ENCODE peak calls at places on chromosomes 3 and 15, in six cellular contexts. One of them, this sample, is unnamed. For H3K36me3, the result is how much of the 10 kb centered on the place peaks cover.

GRCh38 chr3:6526321-6526720 is 334.6 kb upstream of the GRM7 start:
- DNase-seq in sigmoid colon: no peak
- DNase-seq in tibial artery: no peak
- DNase-seq in breast epithelium: no peak
- DNase-seq in GM23338: no peak
- DNase-seq in heart left ventricle: no peak
- DNase-seq in this sample: no peak

GRCh38 chr3:127135241-127136023 is 57.5 kb upstream of the PRR23E start:
- DNase-seq in heart left ventricle: peak
- DNase-seq in sigmoid colon: no peak
- DNase-seq in tibial artery: no peak
- DNase-seq in breast epithelium: no peak
- DNase-seq in GM23338: peak
- DNase-seq in this sample: no peak

GRCh38 chr3:27325419-27325818 is 43.8 kb downstream of the NEK10 start:
- DNase-seq in tibial artery: no peak
- DNase-seq in GM23338: peak
- DNase-seq in breast epithelium: no peak
- DNase-seq in heart left ventricle: no peak
- DNase-seq in sigmoid colon: no peak
- DNase-seq in this sample: no peak

GRCh38 chr15:55526559-55527036 is 18.6 kb upstream of the DNAAF4 start:
- DNase-seq in breast epithelium: no peak
- DNase-seq in heart left ventricle: no peak
- DNase-seq in tibial artery: no peak
- DNase-seq in sigmoid colon: no peak
- DNase-seq in GM23338: peak
- DNase-seq in this sample: peak

GRCh38 chr3:183762304-183762703 is 63.1 kb downstream of the MAP6D1 start:
- DNase-seq in heart left ventricle: no peak
- DNase-seq in GM23338: no peak
- DNase-seq in sigmoid colon: no peak
- DNase-seq in tibial artery: no peak
- DNase-seq in breast epithelium: no peak
- DNase-seq in this sample: no peak

GRCh38 chr3:184965639-184966430 is 153.9 kb downstream of the VPS8 start:
- DNase-seq in tibial artery: no peak
- DNase-seq in sigmoid colon: no peak
- DNase-seq in heart left ventricle: no peak
- DNase-seq in GM23338: peak
- DNase-seq in breast epithelium: no peak
- DNase-seq in this sample: no peak

GRCh38 chr3:37730383-37730782 is 131.3 kb upstream of the CTDSPL start:
- DNase-seq in sigmoid colon: no peak
- DNase-seq in GM23338: no peak
- DNase-seq in tibial artery: no peak
- DNase-seq in breast epithelium: no peak
- DNase-seq in heart left ventricle: no peak
- DNase-seq in this sample: no peak

GRCh38 chr3:119362940-119363725 is 69.0 kb downstream of the ARHGAP31 start:
- DNase-seq in heart left ventricle: no peak
- DNase-seq in breast epithelium: no peak
- DNase-seq in sigmoid colon: no peak
- DNase-seq in GM23338: no peak
- DNase-seq in tibial artery: no peak
- DNase-seq in this sample: no peak

GRCh38 chr3:87203807-87204206 is 23.3 kb upstream of the CHMP2B start:
- DNase-seq in GM23338: peak
- DNase-seq in sigmoid colon: no peak
- DNase-seq in breast epithelium: no peak
- DNase-seq in heart left ventricle: no peak
- DNase-seq in tibial artery: no peak
- DNase-seq in this sample: no peak

GRCh38 chr3:46498916-46499519 is 1.2 kb downstream of the RTP3 start:
- DNase-seq in breast epithelium: no peak
- DNase-seq in sigmoid colon: no peak
- DNase-seq in tibial artery: no peak
- DNase-seq in GM23338: no peak
- DNase-seq in heart left ventricle: no peak
- DNase-seq in this sample: no peak
- H3K4me3 ChIP-seq in breast epithelium: no peak
- H3K4me3 ChIP-seq in sigmoid colon: no peak
- H3K4me3 ChIP-seq in tibial artery: no peak
- H3K4me3 ChIP-seq in GM23338: no peak
- H3K4me3 ChIP-seq in heart left ventricle: no peak
- H3K4me3 ChIP-seq in this sample: no peak

DNA sequence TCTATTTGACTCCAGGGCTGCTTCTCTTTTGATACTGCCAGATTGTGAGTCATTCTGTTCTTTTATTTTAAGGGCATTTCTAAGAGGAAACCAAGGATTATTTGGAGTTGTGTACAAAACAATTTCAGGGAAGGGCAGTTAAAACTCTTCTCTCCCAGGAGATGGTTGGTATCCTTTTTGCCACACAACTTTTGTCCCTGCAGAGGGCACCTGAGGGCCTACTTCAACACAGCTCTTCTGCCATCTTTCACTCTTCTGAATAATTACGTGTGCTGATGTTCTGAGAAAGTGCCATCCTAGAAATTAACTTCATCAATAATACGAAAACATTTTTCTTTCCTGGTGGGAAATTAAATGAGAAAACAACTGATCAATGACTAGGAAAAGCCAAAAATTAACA is 75.7 kb upstream of the GADL1 start:
- DNase-seq in heart left ventricle: no peak
- DNase-seq in breast epithelium: no peak
- DNase-seq in GM23338: peak
- DNase-seq in sigmoid colon: no peak
- DNase-seq in tibial artery: no peak
- DNase-seq in this sample: no peak
- TF ChIP-seq CTCF in heart left ventricle: peak
- TF ChIP-seq CTCF in breast epithelium: no peak
- TF ChIP-seq CTCF in GM23338: peak
- TF ChIP-seq CTCF in sigmoid colon: no peak
- TF ChIP-seq CTCF in tibial artery: no peak
- TF ChIP-seq CTCF in this sample: no peak

DNA sequence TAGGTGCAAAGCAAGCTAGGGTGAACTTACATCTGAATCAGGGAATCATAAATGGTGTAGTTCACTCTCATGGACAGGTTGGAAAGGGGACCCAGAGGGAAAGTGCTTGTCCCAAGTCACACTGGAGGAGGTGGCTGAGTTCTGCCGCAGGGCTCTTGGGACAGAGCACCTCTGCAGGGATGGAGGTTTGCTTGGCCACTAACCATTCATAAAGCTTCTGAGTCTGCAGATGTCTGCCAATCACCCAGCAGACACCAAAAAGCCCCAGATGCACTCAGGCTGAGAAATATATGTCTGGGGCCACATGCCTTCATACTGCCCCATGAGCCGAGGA is 17.9 kb upstream of the RTP2 start:
- DNase-seq in tibial artery: no peak
- DNase-seq in breast epithelium: no peak
- DNase-seq in sigmoid colon: no peak
- DNase-seq in GM23338: no peak
- DNase-seq in heart left ventricle: no peak
- DNase-seq in this sample: no peak
- H3K36me3 ChIP-seq in tibial artery: half or more
- H3K36me3 ChIP-seq in breast epithelium: under half
- H3K36me3 ChIP-seq in sigmoid colon: under half
- H3K36me3 ChIP-seq in GM23338: under half
- H3K36me3 ChIP-seq in heart left ventricle: under half
- H3K36me3 ChIP-seq in this sample: under half

DNA sequence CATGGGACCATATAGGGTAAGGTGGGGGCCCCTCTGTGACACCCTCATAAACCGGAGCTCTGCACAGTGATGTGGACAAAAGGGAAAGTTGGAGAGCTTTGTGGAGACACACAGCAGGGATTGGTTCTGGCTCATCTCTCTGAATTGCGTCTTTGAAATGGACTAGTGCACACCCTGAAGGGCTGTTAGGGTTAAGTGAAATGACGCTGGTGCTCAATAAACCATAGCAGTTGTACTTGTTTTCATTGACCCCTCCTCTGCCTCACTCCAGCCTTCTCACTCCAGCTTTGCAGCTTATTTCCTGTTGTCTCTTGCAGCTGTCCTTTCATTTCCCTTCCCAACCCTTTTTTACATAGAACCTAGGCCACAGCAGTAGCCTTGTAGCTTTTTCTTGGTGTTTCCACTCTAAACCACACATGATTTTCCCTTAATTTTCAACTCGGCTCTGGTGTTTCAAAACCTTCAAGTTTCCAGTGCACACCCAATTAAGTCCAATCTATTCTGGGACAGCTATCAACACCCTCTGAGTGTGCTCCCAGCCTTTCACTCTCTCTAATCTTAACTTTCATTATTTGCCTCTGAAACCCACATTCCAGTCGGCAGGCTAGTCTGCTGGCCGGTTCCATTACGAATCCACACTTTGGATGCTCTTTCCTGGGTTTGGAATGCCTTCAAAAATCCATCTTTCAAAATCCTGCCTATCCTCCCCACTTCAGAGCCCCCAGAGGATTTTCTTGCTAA is 6.4 kb downstream of the C3orf52 start:
- DNase-seq in GM23338: peak
- DNase-seq in sigmoid colon: no peak
- DNase-seq in breast epithelium: no peak
- DNase-seq in heart left ventricle: no peak
- DNase-seq in tibial artery: no peak
- DNase-seq in this sample: no peak
- H3K4me3 ChIP-seq in GM23338: no peak
- H3K4me3 ChIP-seq in sigmoid colon: no peak
- H3K4me3 ChIP-seq in breast epithelium: no peak
- H3K4me3 ChIP-seq in heart left ventricle: no peak
- H3K4me3 ChIP-seq in tibial artery: no peak
- H3K4me3 ChIP-seq in this sample: no peak

This sample was measured in GM06990.